ENCODE peak calls at places on chromosomes 13 and 19, in ten cellular contexts. Q, W, A, O, Y, U, K, B, M and F are unnamed samples.

GRCh38 chr13:79625517-79625916 is 144.6 kb downstream of the NDFIP2 start:
- DNase-seq in B (no peak), U (no peak), K (no peak), M (no peak), Y (no peak), O (no peak), Q (no peak), W (no peak), A (no peak), F (no peak)

GRCh38 chr19:3618144-3618810 is 8.3 kb downstream of the CACTIN start:
- DNase-seq in W (peak; percentile 65), M (no peak), A (peak; percentile 72), U (peak; percentile 78), B (no peak), K (peak; percentile 48), O (no peak), Q (no peak), Y (peak; percentile 57), F (no peak)

GRCh38 chr19:2432131-2432848 is 4.9 kb upstream of the TIMM13 start:
- DNase-seq in M (no peak), Y (no peak), O (no peak), Q (no peak), A (no peak), B (no peak), U (no peak), W (no peak), K (no peak), F (no peak)

GRCh38 chr13:97460004-97460756 is 26.2 kb downstream of the RAP2A start:
- DNase-seq in M (no peak), B (no peak), Q (no peak), W (no peak), O (no peak), Y (no peak), U (peak; percentile 45), K (no peak), A (no peak), F (no peak)

GRCh38 chr19:1254081-1254527 is 5.7 kb downstream of the MIDN start:
- DNase-seq in Y (no peak), A (no peak), U (no peak), O (no peak), K (no peak), B (no peak), Q (no peak), M (no peak), W (no peak), F (no peak)

GRCh38 chr19:17755977-17756670 is 4.8 kb downstream of the FCHO1 start:
- DNase-seq in Y (peak; percentile 54), K (peak; percentile 92), W (no peak), A (peak; percentile 40), B (peak; percentile 30), M (no peak), Q (peak; percentile 25), O (no peak), U (peak; percentile 81), F (no peak)

GRCh38 chr19:4233282-4233853 is 4.0 kb downstream of the EBI3 start:
- DNase-seq in Q (peak; percentile 32), O (peak; percentile 35), U (peak; percentile 51), Y (peak; percentile 62), B (no peak), A (peak; percentile 59), M (no peak), K (peak; percentile 77), W (peak; percentile 72), F (no peak)

GRCh38 chr19:45424191-45425058 is 708 bp upstream of the ERCC1 start:
- DNase-seq in O (no peak), M (peak; percentile 67), Y (peak; percentile 82), A (peak; percentile 97), W (peak; percentile 36), U (no peak), K (peak; percentile 84), B (peak; percentile 57), Q (peak; percentile 91), F (peak; percentile 77)

GRCh38 chr19:17796013-17796837 is 1.3 kb downstream of the B3GNT3 start:
- DNase-seq in O (no peak), B (no peak), W (no peak), K (no peak), U (no peak), Y (no peak), A (no peak), Q (no peak), M (no peak), F (no peak)

GRCh38 chr13:41296879-41297646 is 14.0 kb upstream of the NAA16 start:
- DNase-seq in B (no peak), Q (no peak), A (no peak), O (no peak), U (no peak), M (no peak), W (no peak), K (no peak), Y (no peak), F (no peak)

GRCh38 chr13:36674337-36675212 is 755 bp downstream of the SERTM1 start:
- DNase-seq in Y (no peak), M (no peak), O (no peak), Q (no peak), B (no peak), U (no peak), A (no peak), W (no peak), K (peak; percentile 22), F (no peak)

GRCh38 chr13:94033098-94033497 is 446.4 kb downstream of the DCT start:
- DNase-seq in Y (no peak), O (no peak), Q (no peak), U (no peak), B (no peak), M (no peak), A (no peak), K (no peak), W (no peak), F (no peak)

GRCh38 chr13:91576590-91576989 is 178.2 kb downstream of the GPC5 start:
- DNase-seq in O (no peak), A (no peak), Y (peak; percentile 26), W (no peak), U (no peak), B (no peak), M (no peak), K (peak; percentile 36), Q (no peak), F (peak; percentile 16)